ENCODE peak calls at places on chromosomes 4 and X, in nine cellular contexts. X is upper lobe of left lung, S is A549, K is IMR-90, B is spleen, A is HCT116, I is tibial nerve, Y is esophagus squamous epithelium, T is Peyer's patch. R is an unnamed sample.

GRCh38 chr4:2059726-2060577 is 825 bp downstream of the NAT8L start:
- DNase-seq in I (no peak), B (peak; percentile 51), Y (no peak), X (no peak), S (no peak), K (no peak), T (no peak), A (no peak), R (no peak)

GRCh38 chrX:24694825-24695224 is 1.1 kb downstream of the POLA1 start:
- DNase-seq in B (no peak), K (peak; percentile 2), I (no peak), S (no peak), T (no peak), Y (no peak), A (no peak), X (no peak), R (no peak)

GRCh38 chr4:76748649-76749048 is 149.3 kb downstream of the SOWAHB start:
- DNase-seq in S (peak; percentile 13), X (peak; percentile 44), K (peak; percentile 41), T (no peak), I (peak; percentile 55), A (no peak), Y (no peak), B (no peak), R (no peak)

GRCh38 chr4:80208606-80209005 is 11.3 kb downstream of the PRDM8 start:
- DNase-seq in X (no peak), B (no peak), S (no peak), Y (no peak), I (no peak), T (no peak), K (peak; percentile 35), A (no peak), R (no peak)

GRCh38 chr4:16875487-16875886 is 23.0 kb downstream of the LDB2 start:
- DNase-seq in S (no peak), I (no peak), X (no peak), B (no peak), T (no peak), K (peak; percentile 94), A (no peak), Y (no peak), R (no peak)

GRCh38 chrX:76454456-76454927 is 27.0 kb downstream of the MAGEE1 start:
- DNase-seq in S (no peak), K (peak; percentile 9), Y (no peak), I (no peak), A (peak; percentile 0), B (peak; percentile 24), X (no peak), T (no peak), R (no peak)

GRCh38 chr4:145879598-145879997 is 59.0 kb downstream of the ZNF827 start:
- DNase-seq in B (no peak), Y (no peak), S (no peak), X (no peak), I (no peak), A (no peak), K (peak; percentile 20), T (no peak), R (no peak)

GRCh38 chr4:16532240-16532990 is 306.1 kb upstream of the TAPT1 start:
- DNase-seq in A (no peak), S (no peak), T (no peak), Y (no peak), I (peak; percentile 57), K (peak; percentile 91), X (peak; percentile 27), B (no peak), R (no peak)

GRCh38 chr4:113013746-113014145 is 35.7 kb upstream of the ANK2 start:
- DNase-seq in B (no peak), S (no peak), Y (no peak), K (no peak), I (no peak), A (no peak), X (no peak), T (no peak), R (no peak)

GRCh38 chr4:120544838-120545237 is 377.7 kb downstream of the PRDM5 start:
- DNase-seq in K (no peak), S (no peak), X (no peak), I (no peak), Y (no peak), T (no peak), B (no peak), A (no peak), R (no peak)

GRCh38 chrX:96729053-96729452 is 44.4 kb downstream of the DIAPH2 start:
- DNase-seq in T (no peak), Y (no peak), B (no peak), I (no peak), K (no peak), A (no peak), S (no peak), X (no peak), R (no peak)

GRCh38 chr4:94298725-94299252 is 43.8 kb downstream of the HPGDS start:
- DNase-seq in A (no peak), B (no peak), K (no peak), X (no peak), Y (no peak), T (no peak), S (no peak), I (no peak), R (no peak)

GRCh38 chrX:31580726-31581125 is 508.9 kb upstream of the FTHL17 start:
- DNase-seq in T (no peak), A (no peak), K (peak; percentile 52), Y (no peak), X (no peak), B (no peak), S (no peak), I (no peak), R (no peak)

GRCh38 chrX:39600222-39600621 is 497.5 kb downstream of the BCOR start:
- DNase-seq in K (no peak), X (no peak), S (no peak), I (no peak), A (no peak), Y (no peak), B (no peak), T (no peak), R (no peak)

GRCh38 chr4:26020083-26020668 is 106.2 kb downstream of the SMIM20 start:
- DNase-seq in K (peak; percentile 84), Y (no peak), A (no peak), I (no peak), B (no peak), T (no peak), X (peak; percentile 64), S (no peak), R (no peak)

GRCh38 chrX:153551135-153551534 is 33.7 kb downstream of the ATP2B3 start:
- DNase-seq in S (no peak), B (no peak), I (no peak), K (peak; percentile 17), X (no peak), Y (no peak), T (no peak), A (no peak), R (no peak)

GRCh38 chrX:30573125-30573524 is 4.4 kb downstream of the TASL start:
- DNase-seq in S (no peak), K (no peak), A (no peak), B (no peak), X (no peak), Y (no peak), I (no peak), T (no peak), R (no peak)

GRCh38 chrX:30580641-30581040 is 3.1 kb upstream of the TASL start:
- DNase-seq in S (no peak), A (no peak), T (no peak), Y (no peak), K (no peak), I (no peak), X (no peak), B (no peak), R (no peak)

GRCh38 chrX:30572678-30573077 is 4.9 kb downstream of the TASL start:
- DNase-seq in K (no peak), Y (no peak), I (no peak), B (no peak), X (no peak), A (no peak), S (no peak), T (no peak), R (no peak)

GRCh38 chrX:30576881-30577280 is 685 bp downstream of the TASL start:
- DNase-seq in A (no peak), B (no peak), T (no peak), S (no peak), I (no peak), K (no peak), Y (no peak), X (no peak), R (no peak)

GRCh38 chrX:30577362-30577961 is at the start of gene TASL:
- DNase-seq in T (peak; percentile 63), S (no peak), Y (no peak), X (no peak), A (no peak), B (no peak), K (no peak), I (no peak), R (no peak)
- TF ChIP-seq POLR2A in T (no peak), S (no peak), Y (peak; percentile 33), X (no peak), A (no peak), B (no peak), K (no peak), I (no peak), R (no peak)

GRCh38 chrX:16282209-16282608 is 114.9 kb downstream of the MAGEB17 start:
- DNase-seq in B (no peak), S (no peak), Y (no peak), I (no peak), K (no peak), A (no peak), X (no peak), T (no peak), R (no peak)
- TF ChIP-seq CTCF in B (no peak), S (no peak), Y (no peak), I (no peak), K (no peak), A (no peak), X (no peak), T (no peak), R (no peak)

DNA sequence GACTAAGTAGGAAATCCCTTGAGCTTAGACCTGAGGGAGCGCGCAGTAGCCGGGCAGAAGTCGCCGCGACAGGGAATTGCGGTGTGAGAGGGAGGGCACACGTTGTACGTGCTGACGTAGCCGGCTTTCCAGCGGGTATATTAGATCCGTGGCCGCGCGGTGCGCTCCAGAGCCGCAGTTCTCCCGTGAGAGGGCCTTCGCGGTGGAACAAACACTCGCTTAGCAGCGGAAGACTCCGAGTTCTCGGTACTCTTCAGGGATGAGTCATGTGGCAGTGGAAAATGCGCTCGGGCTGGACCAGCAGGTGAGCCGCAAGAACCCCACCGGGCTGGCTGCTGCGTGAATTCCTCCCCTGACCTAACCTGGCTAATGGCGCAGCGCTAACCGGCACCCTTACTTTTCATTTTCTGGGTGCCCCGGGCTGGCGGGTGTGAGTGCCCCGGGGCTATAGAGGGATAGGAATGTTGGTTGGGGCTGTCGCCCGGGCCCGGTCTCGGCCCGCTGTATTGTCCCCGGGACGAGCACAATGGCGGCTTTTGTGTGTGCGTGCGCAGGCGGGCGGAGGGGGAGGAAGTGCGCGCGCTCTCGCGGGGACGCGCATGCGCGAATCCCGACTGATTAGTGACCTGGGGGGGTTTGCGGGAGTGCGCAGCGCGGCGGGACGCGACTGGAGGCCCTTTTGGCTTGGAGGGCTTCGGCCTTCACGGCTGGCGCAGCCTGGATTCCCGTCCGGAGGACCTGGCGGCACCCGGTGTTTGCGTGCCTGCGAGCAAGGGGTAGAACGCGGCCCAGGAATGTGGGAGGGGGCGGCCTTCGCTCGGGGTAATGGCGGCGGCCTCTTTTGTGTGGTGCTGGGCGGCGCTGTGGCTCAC is at the start of gene DDX3X:
- DNase-seq in S (peak; percentile 58), I (peak; percentile 73), X (peak; percentile 92), A (peak; percentile 71), Y (peak; percentile 79), B (peak; percentile 97), T (peak; percentile 90), K (peak; percentile 91), R (peak; percentile 93)
- TF ChIP-seq POLR2A in S (peak; percentile 99), I (peak; percentile 97), X (peak; percentile 99), A (peak; percentile 99), Y (peak; percentile 99), B (peak; percentile 98), T (peak; percentile 98), K (peak; percentile 100), R (peak; percentile 98)

GRCh38 chr4:166839615-166840251 is 394.6 kb downstream of the SPOCK3 start:
- DNase-seq in Y (no peak), A (no peak), K (no peak), B (no peak), S (no peak), T (no peak), I (no peak), X (no peak), R (no peak)
- TF ChIP-seq CTCF in Y (no peak), A (peak; percentile 11), K (no peak), B (no peak), S (no peak), T (no peak), I (no peak), X (no peak), R (no peak)

R was measured in esophagus muscularis mucosa.